ENCODE peak calls at places on chromosome 4, in ten cellular contexts. One of them, this sample, is unnamed.

GRCh38 chr4:123304151-123305021 is 92.2 kb upstream of the SPRY1 start:
- DNase-seq in cardiac muscle cell: no peak
- DNase-seq in adipocyte: no peak
- DNase-seq in stimulated activated CD4-positive, alpha-beta T cell treated with anti-CD3 and anti-CD28 coated beads, Interleukin-1b, Interleukin-23, amount 100 ng/mL, for 1 hour: no peak
- DNase-seq in HS-27A: no peak
- DNase-seq in Kasumi-1: no peak
- DNase-seq in caudate nucleus: no peak
- DNase-seq in SHP77: no peak
- DNase-seq in central memory CD4-positive, alpha-beta T cell: no peak
- DNase-seq in transverse colon: no peak
- DNase-seq in this sample: peak; percentile 7

GRCh38 chr4:118680808-118681207 is 4.4 kb upstream of the METTL14 start:
- DNase-seq in cardiac muscle cell: no peak
- DNase-seq in adipocyte: no peak
- DNase-seq in stimulated activated CD4-positive, alpha-beta T cell treated with anti-CD3 and anti-CD28 coated beads, Interleukin-1b, Interleukin-23, amount 100 ng/mL, for 1 hour: no peak
- DNase-seq in HS-27A: no peak
- DNase-seq in Kasumi-1: no peak
- DNase-seq in caudate nucleus: no peak
- DNase-seq in SHP77: no peak
- DNase-seq in central memory CD4-positive, alpha-beta T cell: no peak
- DNase-seq in transverse colon: no peak
- DNase-seq in this sample: no peak

GRCh38 chr4:6577409-6577808 is 2.4 kb downstream of the MAN2B2 start:
- DNase-seq in cardiac muscle cell: no peak
- DNase-seq in adipocyte: no peak
- DNase-seq in stimulated activated CD4-positive, alpha-beta T cell treated with anti-CD3 and anti-CD28 coated beads, Interleukin-1b, Interleukin-23, amount 100 ng/mL, for 1 hour: no peak
- DNase-seq in HS-27A: no peak
- DNase-seq in Kasumi-1: no peak
- DNase-seq in caudate nucleus: no peak
- DNase-seq in SHP77: no peak
- DNase-seq in central memory CD4-positive, alpha-beta T cell: no peak
- DNase-seq in transverse colon: no peak
- DNase-seq in this sample: no peak

GRCh38 chr4:23923840-23924239 is 34.0 kb upstream of the PPARGC1A start:
- DNase-seq in cardiac muscle cell: no peak
- DNase-seq in adipocyte: no peak
- DNase-seq in stimulated activated CD4-positive, alpha-beta T cell treated with anti-CD3 and anti-CD28 coated beads, Interleukin-1b, Interleukin-23, amount 100 ng/mL, for 1 hour: no peak
- DNase-seq in HS-27A: no peak
- DNase-seq in Kasumi-1: no peak
- DNase-seq in caudate nucleus: no peak
- DNase-seq in SHP77: no peak
- DNase-seq in central memory CD4-positive, alpha-beta T cell: no peak
- DNase-seq in transverse colon: no peak
- DNase-seq in this sample: no peak

GRCh38 chr4:576991-577498 is 950 bp upstream of the TMEM271 start:
- DNase-seq in cardiac muscle cell: no peak
- DNase-seq in adipocyte: peak; percentile 22
- DNase-seq in stimulated activated CD4-positive, alpha-beta T cell treated with anti-CD3 and anti-CD28 coated beads, Interleukin-1b, Interleukin-23, amount 100 ng/mL, for 1 hour: no peak
- DNase-seq in HS-27A: no peak
- DNase-seq in Kasumi-1: peak; percentile 70
- DNase-seq in caudate nucleus: peak; percentile 70
- DNase-seq in SHP77: no peak
- DNase-seq in central memory CD4-positive, alpha-beta T cell: no peak
- DNase-seq in transverse colon: no peak
- DNase-seq in this sample: no peak

GRCh38 chr4:110184124-110184790 is 14.2 kb downstream of the ELOVL6 start:
- DNase-seq in cardiac muscle cell: peak; percentile 34
- DNase-seq in adipocyte: no peak
- DNase-seq in stimulated activated CD4-positive, alpha-beta T cell treated with anti-CD3 and anti-CD28 coated beads, Interleukin-1b, Interleukin-23, amount 100 ng/mL, for 1 hour: no peak
- DNase-seq in HS-27A: no peak
- DNase-seq in Kasumi-1: peak; percentile 60
- DNase-seq in caudate nucleus: no peak
- DNase-seq in SHP77: no peak
- DNase-seq in central memory CD4-positive, alpha-beta T cell: no peak
- DNase-seq in transverse colon: no peak
- DNase-seq in this sample: no peak

GRCh38 chr4:34091451-34091850 is 2152.9 kb downstream of the ARAP2 start:
- DNase-seq in cardiac muscle cell: peak; percentile 52
- DNase-seq in adipocyte: no peak
- DNase-seq in stimulated activated CD4-positive, alpha-beta T cell treated with anti-CD3 and anti-CD28 coated beads, Interleukin-1b, Interleukin-23, amount 100 ng/mL, for 1 hour: no peak
- DNase-seq in HS-27A: no peak
- DNase-seq in Kasumi-1: no peak
- DNase-seq in caudate nucleus: no peak
- DNase-seq in SHP77: no peak
- DNase-seq in central memory CD4-positive, alpha-beta T cell: no peak
- DNase-seq in transverse colon: no peak
- DNase-seq in this sample: no peak

GRCh38 chr4:39484582-39485272 is 25.9 kb downstream of the LIAS start:
- DNase-seq in cardiac muscle cell: no peak
- DNase-seq in adipocyte: no peak
- DNase-seq in stimulated activated CD4-positive, alpha-beta T cell treated with anti-CD3 and anti-CD28 coated beads, Interleukin-1b, Interleukin-23, amount 100 ng/mL, for 1 hour: no peak
- DNase-seq in HS-27A: no peak
- DNase-seq in Kasumi-1: peak; percentile 29
- DNase-seq in caudate nucleus: no peak
- DNase-seq in SHP77: no peak
- DNase-seq in central memory CD4-positive, alpha-beta T cell: no peak
- DNase-seq in transverse colon: no peak
- DNase-seq in this sample: no peak

GRCh38 chr4:94621491-94622080 is 136.2 kb upstream of the BMPR1B start:
- DNase-seq in cardiac muscle cell: peak; percentile 65
- DNase-seq in adipocyte: peak; percentile 84
- DNase-seq in stimulated activated CD4-positive, alpha-beta T cell treated with anti-CD3 and anti-CD28 coated beads, Interleukin-1b, Interleukin-23, amount 100 ng/mL, for 1 hour: no peak
- DNase-seq in HS-27A: no peak
- DNase-seq in Kasumi-1: peak; percentile 73
- DNase-seq in caudate nucleus: no peak
- DNase-seq in SHP77: no peak
- DNase-seq in central memory CD4-positive, alpha-beta T cell: no peak
- DNase-seq in transverse colon: no peak
- DNase-seq in this sample: no peak

GRCh38 chr4:29046166-29046565 is 1674.0 kb upstream of the PCDH7 start:
- DNase-seq in cardiac muscle cell: peak; percentile 8
- DNase-seq in adipocyte: peak; percentile 52
- DNase-seq in stimulated activated CD4-positive, alpha-beta T cell treated with anti-CD3 and anti-CD28 coated beads, Interleukin-1b, Interleukin-23, amount 100 ng/mL, for 1 hour: no peak
- DNase-seq in HS-27A: no peak
- DNase-seq in Kasumi-1: no peak
- DNase-seq in caudate nucleus: peak; percentile 2
- DNase-seq in SHP77: no peak
- DNase-seq in central memory CD4-positive, alpha-beta T cell: no peak
- DNase-seq in transverse colon: no peak
- DNase-seq in this sample: no peak

GRCh38 chr4:3700223-3700622 is 66.0 kb upstream of the ADRA2C start:
- DNase-seq in cardiac muscle cell: no peak
- DNase-seq in adipocyte: no peak
- DNase-seq in stimulated activated CD4-positive, alpha-beta T cell treated with anti-CD3 and anti-CD28 coated beads, Interleukin-1b, Interleukin-23, amount 100 ng/mL, for 1 hour: no peak
- DNase-seq in HS-27A: no peak
- DNase-seq in Kasumi-1: no peak
- DNase-seq in caudate nucleus: no peak
- DNase-seq in SHP77: no peak
- DNase-seq in central memory CD4-positive, alpha-beta T cell: no peak
- DNase-seq in transverse colon: no peak
- DNase-seq in this sample: no peak

GRCh38 chr4:171924761-171925376 is 111.7 kb downstream of the GALNTL6 start:
- DNase-seq in cardiac muscle cell: no peak
- DNase-seq in adipocyte: no peak
- DNase-seq in stimulated activated CD4-positive, alpha-beta T cell treated with anti-CD3 and anti-CD28 coated beads, Interleukin-1b, Interleukin-23, amount 100 ng/mL, for 1 hour: no peak
- DNase-seq in HS-27A: no peak
- DNase-seq in Kasumi-1: no peak
- DNase-seq in caudate nucleus: no peak
- DNase-seq in SHP77: no peak
- DNase-seq in central memory CD4-positive, alpha-beta T cell: no peak
- DNase-seq in transverse colon: no peak
- DNase-seq in this sample: no peak

GRCh38 chr4:56040842-56041241 is 92.1 kb downstream of the CEP135 start:
- DNase-seq in cardiac muscle cell: no peak
- DNase-seq in adipocyte: no peak
- DNase-seq in stimulated activated CD4-positive, alpha-beta T cell treated with anti-CD3 and anti-CD28 coated beads, Interleukin-1b, Interleukin-23, amount 100 ng/mL, for 1 hour: no peak
- DNase-seq in HS-27A: no peak
- DNase-seq in Kasumi-1: no peak
- DNase-seq in caudate nucleus: no peak
- DNase-seq in SHP77: no peak
- DNase-seq in central memory CD4-positive, alpha-beta T cell: no peak
- DNase-seq in transverse colon: no peak
- DNase-seq in this sample: no peak

GRCh38 chr4:39230462-39230861 is 48.1 kb downstream of the WDR19 start:
- DNase-seq in cardiac muscle cell: no peak
- DNase-seq in adipocyte: no peak
- DNase-seq in stimulated activated CD4-positive, alpha-beta T cell treated with anti-CD3 and anti-CD28 coated beads, Interleukin-1b, Interleukin-23, amount 100 ng/mL, for 1 hour: no peak
- DNase-seq in HS-27A: no peak
- DNase-seq in Kasumi-1: no peak
- DNase-seq in caudate nucleus: no peak
- DNase-seq in SHP77: no peak
- DNase-seq in central memory CD4-positive, alpha-beta T cell: no peak
- DNase-seq in transverse colon: no peak
- DNase-seq in this sample: no peak

GRCh38 chr4:187378441-187378840 is 617.1 kb upstream of the ZFP42 start:
- DNase-seq in cardiac muscle cell: no peak
- DNase-seq in adipocyte: no peak
- DNase-seq in stimulated activated CD4-positive, alpha-beta T cell treated with anti-CD3 and anti-CD28 coated beads, Interleukin-1b, Interleukin-23, amount 100 ng/mL, for 1 hour: no peak
- DNase-seq in HS-27A: no peak
- DNase-seq in Kasumi-1: no peak
- DNase-seq in caudate nucleus: no peak
- DNase-seq in SHP77: no peak
- DNase-seq in central memory CD4-positive, alpha-beta T cell: no peak
- DNase-seq in transverse colon: no peak
- DNase-seq in this sample: no peak

GRCh38 chr4:114250439-114250891 is 271.0 kb upstream of the ARSJ start:
- DNase-seq in cardiac muscle cell: no peak
- DNase-seq in adipocyte: no peak
- DNase-seq in stimulated activated CD4-positive, alpha-beta T cell treated with anti-CD3 and anti-CD28 coated beads, Interleukin-1b, Interleukin-23, amount 100 ng/mL, for 1 hour: no peak
- DNase-seq in HS-27A: no peak
- DNase-seq in Kasumi-1: no peak
- DNase-seq in caudate nucleus: no peak
- DNase-seq in SHP77: no peak
- DNase-seq in central memory CD4-positive, alpha-beta T cell: no peak
- DNase-seq in transverse colon: no peak
- DNase-seq in this sample: no peak

GRCh38 chr4:86013623-86014022 is 346.2 kb downstream of the MAPK10 start:
- DNase-seq in cardiac muscle cell: peak; percentile 70
- DNase-seq in adipocyte: peak; percentile 43
- DNase-seq in stimulated activated CD4-positive, alpha-beta T cell treated with anti-CD3 and anti-CD28 coated beads, Interleukin-1b, Interleukin-23, amount 100 ng/mL, for 1 hour: no peak
- DNase-seq in HS-27A: no peak
- DNase-seq in Kasumi-1: no peak
- DNase-seq in caudate nucleus: no peak
- DNase-seq in SHP77: no peak
- DNase-seq in central memory CD4-positive, alpha-beta T cell: no peak
- DNase-seq in transverse colon: no peak
- DNase-seq in this sample: no peak

GRCh38 chr4:180827610-180828009 is 1415.6 kb upstream of the TENM3 start:
- DNase-seq in cardiac muscle cell: peak; percentile 23
- DNase-seq in adipocyte: no peak
- DNase-seq in stimulated activated CD4-positive, alpha-beta T cell treated with anti-CD3 and anti-CD28 coated beads, Interleukin-1b, Interleukin-23, amount 100 ng/mL, for 1 hour: no peak
- DNase-seq in HS-27A: no peak
- DNase-seq in Kasumi-1: peak; percentile 26
- DNase-seq in caudate nucleus: no peak
- DNase-seq in SHP77: peak; percentile 12
- DNase-seq in central memory CD4-positive, alpha-beta T cell: no peak
- DNase-seq in transverse colon: no peak
- DNase-seq in this sample: no peak

GRCh38 chr4:88275516-88275915 is 8.8 kb downstream of the PPM1K start:
- DNase-seq in cardiac muscle cell: no peak
- DNase-seq in adipocyte: no peak
- DNase-seq in stimulated activated CD4-positive, alpha-beta T cell treated with anti-CD3 and anti-CD28 coated beads, Interleukin-1b, Interleukin-23, amount 100 ng/mL, for 1 hour: no peak
- DNase-seq in HS-27A: no peak
- DNase-seq in Kasumi-1: peak; percentile 85
- DNase-seq in caudate nucleus: no peak
- DNase-seq in SHP77: no peak
- DNase-seq in central memory CD4-positive, alpha-beta T cell: no peak
- DNase-seq in transverse colon: no peak
- DNase-seq in this sample: no peak

GRCh38 chr4:10267066-10267465 is 150.5 kb upstream of the WDR1 start:
- DNase-seq in cardiac muscle cell: no peak
- DNase-seq in adipocyte: no peak
- DNase-seq in stimulated activated CD4-positive, alpha-beta T cell treated with anti-CD3 and anti-CD28 coated beads, Interleukin-1b, Interleukin-23, amount 100 ng/mL, for 1 hour: no peak
- DNase-seq in HS-27A: no peak
- DNase-seq in Kasumi-1: no peak
- DNase-seq in caudate nucleus: no peak
- DNase-seq in SHP77: no peak
- DNase-seq in central memory CD4-positive, alpha-beta T cell: no peak
- DNase-seq in transverse colon: no peak
- DNase-seq in this sample: no peak

GRCh38 chr4:102869569-102870227 is 906 bp downstream of the CISD2 start:
- DNase-seq in cardiac muscle cell: no peak
- DNase-seq in adipocyte: no peak
- DNase-seq in stimulated activated CD4-positive, alpha-beta T cell treated with anti-CD3 and anti-CD28 coated beads, Interleukin-1b, Interleukin-23, amount 100 ng/mL, for 1 hour: no peak
- DNase-seq in HS-27A: no peak
- DNase-seq in Kasumi-1: no peak
- DNase-seq in caudate nucleus: no peak
- DNase-seq in SHP77: no peak
- DNase-seq in central memory CD4-positive, alpha-beta T cell: no peak
- DNase-seq in transverse colon: no peak
- DNase-seq in this sample: no peak

GRCh38 chr4:45323453-45324058 is 597.2 kb upstream of the GNPDA2 start:
- DNase-seq in cardiac muscle cell: no peak
- DNase-seq in adipocyte: no peak
- DNase-seq in stimulated activated CD4-positive, alpha-beta T cell treated with anti-CD3 and anti-CD28 coated beads, Interleukin-1b, Interleukin-23, amount 100 ng/mL, for 1 hour: no peak
- DNase-seq in HS-27A: no peak
- DNase-seq in Kasumi-1: no peak
- DNase-seq in caudate nucleus: no peak
- DNase-seq in SHP77: no peak
- DNase-seq in central memory CD4-positive, alpha-beta T cell: no peak
- DNase-seq in transverse colon: no peak
- DNase-seq in this sample: no peak

GRCh38 chr4:173934933-173935620 is 348.4 kb downstream of the FBXO8 start:
- DNase-seq in cardiac muscle cell: peak; percentile 18
- DNase-seq in adipocyte: no peak
- DNase-seq in stimulated activated CD4-positive, alpha-beta T cell treated with anti-CD3 and anti-CD28 coated beads, Interleukin-1b, Interleukin-23, amount 100 ng/mL, for 1 hour: no peak
- DNase-seq in HS-27A: no peak
- DNase-seq in Kasumi-1: no peak
- DNase-seq in caudate nucleus: no peak
- DNase-seq in SHP77: no peak
- DNase-seq in central memory CD4-positive, alpha-beta T cell: no peak
- DNase-seq in transverse colon: no peak
- DNase-seq in this sample: no peak

GRCh38 chr4:10050171-10051120 is 29.1 kb upstream of the SLC2A9 start:
- DNase-seq in cardiac muscle cell: no peak
- DNase-seq in adipocyte: no peak
- DNase-seq in stimulated activated CD4-positive, alpha-beta T cell treated with anti-CD3 and anti-CD28 coated beads, Interleukin-1b, Interleukin-23, amount 100 ng/mL, for 1 hour: no peak
- DNase-seq in HS-27A: no peak
- DNase-seq in Kasumi-1: no peak
- DNase-seq in caudate nucleus: no peak
- DNase-seq in SHP77: no peak
- DNase-seq in central memory CD4-positive, alpha-beta T cell: no peak
- DNase-seq in transverse colon: no peak
- DNase-seq in this sample: no peak

GRCh38 chr4:141884070-141884469 is 247.7 kb downstream of the IL15 start:
- DNase-seq in cardiac muscle cell: no peak
- DNase-seq in adipocyte: no peak
- DNase-seq in stimulated activated CD4-positive, alpha-beta T cell treated with anti-CD3 and anti-CD28 coated beads, Interleukin-1b, Interleukin-23, amount 100 ng/mL, for 1 hour: no peak
- DNase-seq in HS-27A: no peak
- DNase-seq in Kasumi-1: no peak
- DNase-seq in caudate nucleus: no peak
- DNase-seq in SHP77: no peak
- DNase-seq in central memory CD4-positive, alpha-beta T cell: no peak
- DNase-seq in transverse colon: no peak
- DNase-seq in this sample: no peak

GRCh38 chr4:53654300-53654758 is 63.0 kb upstream of the LNX1 start:
- DNase-seq in cardiac muscle cell: peak; percentile 29
- DNase-seq in adipocyte: peak; percentile 36
- DNase-seq in stimulated activated CD4-positive, alpha-beta T cell treated with anti-CD3 and anti-CD28 coated beads, Interleukin-1b, Interleukin-23, amount 100 ng/mL, for 1 hour: no peak
- DNase-seq in HS-27A: no peak
- DNase-seq in Kasumi-1: no peak
- DNase-seq in caudate nucleus: no peak
- DNase-seq in SHP77: no peak
- DNase-seq in central memory CD4-positive, alpha-beta T cell: no peak
- DNase-seq in transverse colon: no peak
- DNase-seq in this sample: no peak

GRCh38 chr4:112517067-112517588 is 1.1 kb upstream of the NEUROG2 start:
- DNase-seq in cardiac muscle cell: no peak
- DNase-seq in adipocyte: no peak
- DNase-seq in stimulated activated CD4-positive, alpha-beta T cell treated with anti-CD3 and anti-CD28 coated beads, Interleukin-1b, Interleukin-23, amount 100 ng/mL, for 1 hour: no peak
- DNase-seq in HS-27A: no peak
- DNase-seq in Kasumi-1: no peak
- DNase-seq in caudate nucleus: no peak
- DNase-seq in SHP77: no peak
- DNase-seq in central memory CD4-positive, alpha-beta T cell: no peak
- DNase-seq in transverse colon: no peak
- DNase-seq in this sample: no peak

GRCh38 chr4:85496146-85496849 is 21.3 kb downstream of the ARHGAP24 start:
- DNase-seq in cardiac muscle cell: peak; percentile 62
- DNase-seq in adipocyte: peak; percentile 68
- DNase-seq in stimulated activated CD4-positive, alpha-beta T cell treated with anti-CD3 and anti-CD28 coated beads, Interleukin-1b, Interleukin-23, amount 100 ng/mL, for 1 hour: no peak
- DNase-seq in HS-27A: peak; percentile 45
- DNase-seq in Kasumi-1: no peak
- DNase-seq in caudate nucleus: no peak
- DNase-seq in SHP77: no peak
- DNase-seq in central memory CD4-positive, alpha-beta T cell: no peak
- DNase-seq in transverse colon: no peak
- DNase-seq in this sample: no peak

This sample was measured in NCI-H510A.